ENCODE peak calls at places on chromosomes 1 and 21, in eight cellular contexts. S is T-helper 1 cell, M is hypothalamus, B is SK-N-SH, Z is endothelial cell of umbilical vein, Q is PC-3, E is HFFc6, G is T1000. A is an unnamed sample.

GRCh38 chr21:41766883-41767605 is at the start of gene RIPK4:
- DNase-seq in M (no peak), Q (peak), B (peak), G (peak), E (peak), S (peak), Z (no peak), A (no peak)

GRCh38 chr1:25581764-25582163 is 34.8 kb upstream of the MAN1C1 start:
- DNase-seq in S (no peak), B (no peak), E (no peak), G (no peak), Q (no peak), Z (no peak), M (no peak), A (no peak)

GRCh38 chr1:217881607-217882332 is 250.6 kb downstream of the SPATA17 start:
- DNase-seq in G (peak), Q (peak), M (no peak), B (no peak), E (no peak), S (no peak), Z (no peak), A (no peak)

GRCh38 chr1:67793562-67793961 is 39.7 kb downstream of the GNG12 start:
- DNase-seq in Z (peak), S (no peak), M (no peak), Q (peak), B (no peak), E (peak), G (no peak), A (no peak)

GRCh38 chr1:215793210-215793609 is 226.1 kb downstream of the KCTD3 start:
- DNase-seq in G (no peak), Q (peak), M (no peak), E (peak), S (no peak), B (no peak), Z (no peak), A (no peak)

GRCh38 chr1:215475719-215476525 is 91.2 kb upstream of the KCTD3 start:
- DNase-seq in S (no peak), M (no peak), Z (no peak), Q (peak), G (peak), B (no peak), E (peak), A (no peak)

GRCh38 chr1:150876111-150876434 is 326 bp downstream of the ARNT start:
- DNase-seq in Q (peak), M (peak), G (peak), E (peak), S (no peak), Z (peak), B (no peak), A (no peak)

GRCh38 chr21:42684109-42684916 is 30.9 kb downstream of the PDE9A start:
- DNase-seq in M (no peak), G (no peak), Q (peak), E (no peak), Z (no peak), S (peak), B (no peak), A (no peak)

GRCh38 chr1:26677306-26678115 is 18.3 kb upstream of the ARID1A start:
- DNase-seq in Q (peak), B (peak), M (peak), E (peak), G (no peak), S (peak), Z (peak), A (peak)

GRCh38 chr1:230891413-230891812 is 23.1 kb upstream of the C1orf198 start:
- DNase-seq in E (peak), B (no peak), M (no peak), Q (peak), Z (no peak), G (no peak), S (no peak), A (no peak)

GRCh38 chr1:155479205-155479604 is 83.4 kb downstream of the ASH1L start:
- DNase-seq in E (peak), Q (peak), M (no peak), G (no peak), B (no peak), Z (no peak), S (no peak), A (no peak)

GRCh38 chr1:6802454-6802853 is 17.2 kb downstream of the CAMTA1 start:
- DNase-seq in E (no peak), G (no peak), M (no peak), Z (no peak), S (no peak), Q (no peak), B (no peak), A (no peak)

GRCh38 chr1:98331718-98332311 is 329.7 kb upstream of the SNX7 start:
- DNase-seq in Z (no peak), G (no peak), B (no peak), Q (peak), M (no peak), S (no peak), E (no peak), A (no peak)

GRCh38 chr1:188888387-188888786 is 1589.3 kb downstream of the BRINP3 start:
- DNase-seq in E (no peak), B (no peak), S (no peak), G (no peak), Z (no peak), M (no peak), Q (peak), A (no peak)

GRCh38 chr1:10779841-10780240 is 16.6 kb downstream of the CASZ1 start:
- DNase-seq in Q (no peak), Z (no peak), S (no peak), B (no peak), E (no peak), G (no peak), M (no peak), A (no peak)

GRCh38 chr1:11470912-11471311 is 8.0 kb upstream of the DISP3 start:
- DNase-seq in Z (no peak), G (no peak), Q (no peak), M (no peak), E (no peak), B (no peak), S (no peak), A (no peak)

GRCh38 chr1:42941640-42942330 is 16.9 kb downstream of the SLC2A1 start:
- DNase-seq in E (peak), Z (peak), Q (peak), S (no peak), G (peak), M (peak), B (no peak), A (no peak)

GRCh38 chr1:56526571-56527174 is 52.7 kb downstream of the PLPP3 start:
- DNase-seq in E (no peak), Z (no peak), Q (peak), B (no peak), M (no peak), S (no peak), G (no peak), A (no peak)

GRCh38 chr21:16424331-16424749 is 694.6 kb downstream of the USP25 start:
- DNase-seq in S (no peak), E (no peak), Z (peak), G (no peak), M (no peak), B (peak), Q (no peak), A (no peak)

GRCh38 chr1:43969416-43969745 is 429 bp upstream of the DPH2 start:
- DNase-seq in M (no peak), Z (no peak), B (no peak), S (no peak), G (no peak), Q (no peak), E (no peak), A (no peak)

GRCh38 chr1:81414417-81415087 is 386.2 kb upstream of the ADGRL2 start:
- DNase-seq in E (no peak), S (no peak), Q (peak), M (peak), Z (peak), G (no peak), B (peak), A (peak)

GRCh38 chr21:35428489-35428888 is 379.4 kb upstream of the RUNX1 start:
- DNase-seq in Z (no peak), S (peak), E (no peak), G (no peak), M (no peak), Q (no peak), B (no peak), A (no peak)

GRCh38 chr1:154751690-154752089 is 118.4 kb downstream of the KCNN3 start:
- DNase-seq in S (no peak), E (peak), Z (no peak), G (no peak), Q (no peak), B (no peak), M (peak), A (peak)

A was measured in C1 segment of cervical spinal cord.